ENCODE peak calls at places on chromosomes 2 and 18, in five cellular contexts. U is uterus; P is mesendoderm; G is CD8-positive, alpha-beta T cell; I is tibial artery. O is an unnamed sample.
A peak's percentile ranks its signal among the peaks of the same experiment; 100 is the strongest.

GRCh38 chr2:71530246-71530986 is 77.1 kb downstream of the DYSF start:
- DNase-seq in U (no peak), P (peak; percentile 77), G (no peak), I (no peak), O (no peak)

GRCh38 chr18:79458131-79458838 is 62.6 kb downstream of the NFATC1 start:
- DNase-seq in U (peak; percentile 82), P (peak; percentile 71), G (no peak), I (peak; percentile 78), O (peak; percentile 89)

GRCh38 chr18:75958683-75959082 is 531.2 kb upstream of the SMIM21 start:
- DNase-seq in U (no peak), P (peak; percentile 17), G (no peak), I (no peak), O (no peak)

GRCh38 chr2:233528182-233528581 is 38.4 kb downstream of the USP40 start:
- DNase-seq in U (no peak), P (no peak), G (no peak), I (no peak), O (no peak)

GRCh38 chr18:830315-830901 is 18.4 kb upstream of the YES1 start:
- DNase-seq in U (no peak), P (peak; percentile 88), G (peak; percentile 19), I (peak; percentile 33), O (no peak)

GRCh38 chr2:224025874-224026273 is 13.2 kb downstream of the SERPINE2 start:
- DNase-seq in U (no peak), P (peak; percentile 86), G (peak; percentile 39), I (no peak), O (no peak)

GRCh38 chr18:43134876-43135275 is 19.4 kb upstream of the RIT2 start:
- DNase-seq in U (no peak), P (peak; percentile 28), G (no peak), I (no peak), O (no peak)

GRCh38 chr2:163697846-163698637 is 37.8 kb downstream of the FIGN start:
- DNase-seq in U (no peak), P (peak; percentile 78), G (no peak), I (no peak), O (no peak)

GRCh38 chr2:203673933-203674332 is 32.5 kb upstream of the CD28 start:
- DNase-seq in U (no peak), P (no peak), G (no peak), I (peak; percentile 42), O (no peak)

GRCh38 chr2:75527676-75528075 is 33.1 kb downstream of the EVA1A start:
- DNase-seq in U (no peak), P (peak; percentile 5), G (no peak), I (no peak), O (no peak)

GRCh38 chr18:47915930-47916329 is 14.5 kb downstream of the SMAD2 start:
- DNase-seq in U (no peak), P (no peak), G (no peak), I (no peak), O (no peak)

GRCh38 chr2:152372438-152372984 is 37.5 kb downstream of the FMNL2 start:
- DNase-seq in U (no peak), P (no peak), G (no peak), I (no peak), O (no peak)

GRCh38 chr2:235468978-235469694 is 24.7 kb upstream of the AGAP1 start:
- DNase-seq in U (peak; percentile 20), P (peak; percentile 58), G (no peak), I (peak; percentile 55), O (peak; percentile 63)

GRCh38 chr18:25350561-25351201 is 1.3 kb downstream of the ZNF521 start:
- DNase-seq in U (peak; percentile 69), P (peak; percentile 37), G (no peak), I (peak; percentile 66), O (no peak)

GRCh38 chr18:58949031-58949430 is 84.4 kb downstream of the ZNF532 start:
- DNase-seq in U (no peak), P (no peak), G (no peak), I (no peak), O (no peak)

GRCh38 chr2:207630491-207630890 is 5.3 kb upstream of the METTL21A start:
- DNase-seq in U (no peak), P (no peak), G (no peak), I (no peak), O (no peak)

GRCh38 chr2:193267496-193268002 is 1072.8 kb upstream of the TMEFF2 start:
- DNase-seq in U (no peak), P (no peak), G (no peak), I (no peak), O (no peak)

GRCh38 chr2:47950340-47951280 is 44.3 kb upstream of the FBXO11 start:
- DNase-seq in U (no peak), P (no peak), G (no peak), I (no peak), O (no peak)

GRCh38 chr2:99697811-99698568 is 208.2 kb upstream of the REV1 start:
- DNase-seq in U (no peak), P (no peak), G (no peak), I (peak; percentile 70), O (peak; percentile 73)

GRCh38 chr2:174247474-174248186 is 702 bp downstream of the OLA1 start:
- DNase-seq in U (no peak), P (peak; percentile 78), G (no peak), I (no peak), O (no peak)

GRCh38 chr2:148032215-148032614 is 11.3 kb downstream of the MBD5 start:
- DNase-seq in U (no peak), P (no peak), G (no peak), I (no peak), O (no peak)

GRCh38 chr2:78063246-78064020 is 541.3 kb upstream of the LRRTM4 start:
- DNase-seq in U (no peak), P (no peak), G (no peak), I (no peak), O (no peak)

GRCh38 chr18:49519041-49519971 is 32.3 kb upstream of the C18orf32 start:
- DNase-seq in U (no peak), P (no peak), G (no peak), I (no peak), O (peak; percentile 38)

GRCh38 chr2:125581561-125581960 is 1074.4 kb upstream of the GYPC start:
- DNase-seq in U (no peak), P (peak; percentile 39), G (no peak), I (no peak), O (no peak)

GRCh38 chr2:112582314-112582746 is 2.1 kb upstream of the CHCHD5 start:
- DNase-seq in U (no peak), P (peak; percentile 32), G (peak; percentile 28), I (no peak), O (no peak)

GRCh38 chr2:854460-854859 is 96.2 kb upstream of the SNTG2 start:
- DNase-seq in U (peak; percentile 25), P (peak; percentile 62), G (no peak), I (no peak), O (no peak)

GRCh38 chr2:206218792-206219509 is 55.5 kb upstream of the ZDBF2 start:
- DNase-seq in U (no peak), P (no peak), G (no peak), I (no peak), O (no peak)

GRCh38 chr2:14827226-14828023 is 194.9 kb downstream of the LRATD1 start:
- DNase-seq in U (no peak), P (no peak), G (no peak), I (no peak), O (no peak)

GRCh38 chr2:85246348-85246747 is 81.4 kb downstream of the TGOLN2 start:
- DNase-seq in U (no peak), P (no peak), G (no peak), I (no peak), O (no peak)

GRCh38 chr2:85250045-85250444 is 77.7 kb downstream of the TGOLN2 start:
- DNase-seq in U (no peak), P (no peak), G (no peak), I (no peak), O (no peak)

GRCh38 chr2:85247591-85247990 is 80.2 kb downstream of the TGOLN2 start:
- DNase-seq in U (no peak), P (no peak), G (no peak), I (no peak), O (no peak)

GRCh38 chr2:85251070-85251616 is 76.6 kb downstream of the TGOLN2 start:
- DNase-seq in U (no peak), P (no peak), G (no peak), I (no peak), O (no peak)

GRCh38 chr2:85248741-85249524 is 78.9 kb downstream of the TGOLN2 start:
- DNase-seq in U (no peak), P (peak; percentile 61), G (no peak), I (peak; percentile 74), O (no peak)
- H3K4me3 ChIP-seq in U (no peak overlapping the region), P (no peak overlapping the region), G (no peak overlapping the region), I (no peak overlapping the region), O (no peak overlapping the region)

GRCh38 chr2:151325696-151326095 is 31.7 kb upstream of the TNFAIP6 start:
- DNase-seq in U (no peak), P (no peak), G (no peak), I (no peak), O (no peak)
- H3K4me3 ChIP-seq in U (no peak overlapping the region), P (no peak overlapping the region), G (no peak overlapping the region), I (no peak overlapping the region), O (no peak overlapping the region)

DNA sequence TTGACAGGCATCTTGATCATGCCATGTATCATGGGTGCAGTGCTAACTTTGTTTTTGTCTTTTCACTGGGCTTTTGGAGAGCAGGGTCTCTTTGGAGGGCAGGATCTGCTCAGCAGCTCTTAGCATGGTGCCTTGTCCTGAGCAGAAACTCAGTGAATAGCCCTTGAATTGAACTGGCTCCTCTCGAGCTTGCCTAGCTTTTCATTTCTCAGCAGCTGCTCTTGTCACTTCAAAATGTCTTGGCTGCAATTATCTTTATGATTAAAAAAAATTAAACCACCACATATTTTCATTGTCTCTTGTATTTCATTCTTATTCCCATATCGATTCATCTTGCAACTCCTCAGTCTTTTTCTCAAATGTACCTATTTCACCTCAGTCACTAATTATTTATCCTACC is 50.5 kb downstream of the CCDC85A start:
- DNase-seq in U (no peak), P (no peak), G (no peak), I (no peak), O (no peak)
- H3K4me3 ChIP-seq in U (no peak overlapping the region), P (no peak overlapping the region), G (no peak overlapping the region), I (no peak overlapping the region), O (no peak overlapping the region)

GRCh38 chr2:127665267-127665893 is 9.9 kb downstream of the LIMS2 start:
- DNase-seq in U (no peak), P (no peak), G (no peak), I (peak; percentile 15), O (no peak)
- H3K4me3 ChIP-seq in U (no peak overlapping the region), P (no peak overlapping the region), G (no peak overlapping the region), I (no peak overlapping the region), O (no peak overlapping the region)

DNA sequence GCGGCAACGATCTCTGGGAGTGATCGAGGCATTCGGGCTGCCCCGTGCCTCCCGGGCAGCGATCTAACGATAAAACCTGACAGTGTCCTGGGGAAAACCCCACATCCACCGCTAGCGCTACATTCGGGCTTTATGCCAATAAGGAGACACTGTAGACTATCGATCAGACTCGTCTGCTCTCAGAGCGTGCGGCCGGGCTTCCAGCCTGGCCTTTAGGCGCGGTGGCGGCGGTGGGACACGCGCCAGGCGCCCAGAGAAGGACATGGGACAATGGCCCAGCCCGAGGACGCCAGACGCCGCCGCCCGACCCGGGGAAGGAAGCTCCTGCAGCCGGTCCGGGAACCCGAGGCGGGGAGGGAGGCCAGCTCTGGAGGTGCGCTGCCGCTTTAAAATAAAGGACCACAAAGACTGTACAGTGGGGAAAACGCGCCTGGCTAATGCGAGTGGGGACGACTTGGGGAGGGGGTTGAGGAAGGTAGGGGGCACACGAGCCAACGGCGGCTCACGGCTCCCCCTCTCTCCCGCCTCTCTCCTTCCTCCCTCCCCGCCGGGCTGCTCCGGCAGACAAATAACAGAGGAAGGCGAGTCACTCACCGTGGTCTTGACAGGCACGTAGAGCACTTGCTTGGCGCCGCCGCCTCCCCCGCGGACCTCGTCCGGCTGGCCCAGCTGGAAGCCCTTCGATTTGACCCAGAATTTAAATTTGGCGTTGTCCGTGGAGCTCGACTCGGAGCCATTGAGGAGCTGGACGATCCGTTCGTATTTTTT is 2.1 kb downstream of the NOL4 start:
- DNase-seq in U (no peak), P (peak; percentile 82), G (no peak), I (peak; percentile 20), O (no peak)
- H3K4me3 ChIP-seq in U (peak overlapping the region; percentile 18), P (peak overlapping the region; percentile 66), G (no peak overlapping the region), I (peak overlapping the region; percentile 52), O (peak overlapping the region; percentile 14)

O was measured in right atrium auricular region.